ENCODE peak calls at places on chromosome 18, in ten cellular contexts. N, U, T, D, A, O, P, W, F and C are unnamed samples.
A peak's percentile ranks its signal among the peaks of the same experiment; 100 is the strongest.

GRCh38 chr18:58044370-58045264 is 591 bp downstream of the NEDD4L start:
- DNase-seq in N (peak; percentile 7), U (peak; percentile 35), T (peak; percentile 76), D (peak; percentile 48), A (no peak), O (peak; percentile 24), P (no peak), W (peak; percentile 40), F (peak; percentile 63), C (peak; percentile 44)

GRCh38 chr18:25033747-25034471 is 318.1 kb downstream of the ZNF521 start:
- DNase-seq in N (no peak), U (no peak), T (no peak), D (no peak), A (no peak), O (no peak), P (no peak), W (no peak), F (no peak), C (no peak)

GRCh38 chr18:79900610-79901570 is 50.6 kb downstream of the SLC66A2 start:
- DNase-seq in N (no peak), U (no peak), T (peak; percentile 48), D (no peak), A (no peak), O (no peak), P (no peak), W (no peak), F (no peak), C (no peak)

GRCh38 chr18:13221821-13222220 is 3.3 kb downstream of the LDLRAD4 start:
- DNase-seq in N (no peak), U (no peak), T (peak; percentile 78), D (peak; percentile 3), A (no peak), O (no peak), P (no peak), W (no peak), F (no peak), C (no peak)

GRCh38 chr18:2316082-2316481 is 255.2 kb downstream of the METTL4 start:
- DNase-seq in N (no peak), U (no peak), T (no peak), D (no peak), A (no peak), O (no peak), P (no peak), W (no peak), F (no peak), C (no peak)

GRCh38 chr18:11454021-11454420 is 155.4 kb upstream of the SLC35G4 start:
- DNase-seq in N (no peak), U (no peak), T (no peak), D (no peak), A (no peak), O (no peak), P (no peak), W (no peak), F (no peak), C (no peak)

GRCh38 chr18:63881851-63882250 is 5.7 kb upstream of the SERPINB2 start:
- DNase-seq in N (no peak), U (no peak), T (no peak), D (no peak), A (no peak), O (no peak), P (no peak), W (no peak), F (no peak), C (no peak)

GRCh38 chr18:13457327-13457726 is 238.8 kb downstream of the LDLRAD4 start:
- DNase-seq in N (no peak), U (no peak), T (no peak), D (no peak), A (no peak), O (no peak), P (no peak), W (no peak), F (no peak), C (no peak)

GRCh38 chr18:9290171-9290570 is 44.4 kb upstream of the TWSG1 start:
- DNase-seq in N (no peak), U (no peak), T (no peak), D (no peak), A (peak; percentile 26), O (no peak), P (no peak), W (no peak), F (no peak), C (peak; percentile 3)

GRCh38 chr18:24024425-24024824 is 9.9 kb downstream of the TTC39C start:
- DNase-seq in N (no peak), U (no peak), T (no peak), D (no peak), A (no peak), O (no peak), P (no peak), W (no peak), F (no peak), C (no peak)

GRCh38 chr18:77044866-77045664 is 87.5 kb downstream of the MBP start:
- DNase-seq in N (no peak), U (no peak), T (no peak), D (no peak), A (no peak), O (no peak), P (no peak), W (no peak), F (no peak), C (no peak)

GRCh38 chr18:56807883-56808282 is 156.7 kb downstream of the WDR7 start:
- DNase-seq in N (no peak), U (no peak), T (no peak), D (no peak), A (no peak), O (no peak), P (no peak), W (no peak), F (no peak), C (peak; percentile 45)

GRCh38 chr18:57058734-57059133 is 88.2 kb upstream of the BOD1L2 start:
- DNase-seq in N (no peak), U (no peak), T (no peak), D (no peak), A (no peak), O (no peak), P (no peak), W (no peak), F (no peak), C (no peak)

GRCh38 chr18:70044626-70045025 is 97.0 kb upstream of the CD226 start:
- DNase-seq in N (no peak), U (no peak), T (no peak), D (no peak), A (peak; percentile 94), O (no peak), P (peak; percentile 84), W (no peak), F (no peak), C (no peak)

GRCh38 chr18:3175195-3175758 is 44.5 kb downstream of the MYOM1 start:
- DNase-seq in N (no peak), U (no peak), T (no peak), D (no peak), A (no peak), O (no peak), P (no peak), W (no peak), F (no peak), C (no peak)

GRCh38 chr18:50179465-50179864 is 15.5 kb downstream of the MYO5B start:
- DNase-seq in N (no peak), U (no peak), T (no peak), D (no peak), A (no peak), O (no peak), P (no peak), W (no peak), F (no peak), C (no peak)

GRCh38 chr18:1394966-1395365 is 490.3 kb downstream of the ADCYAP1 start:
- DNase-seq in N (no peak), U (no peak), T (no peak), D (no peak), A (no peak), O (no peak), P (no peak), W (no peak), F (no peak), C (no peak)

GRCh38 chr18:10752407-10752806 is 226.6 kb downstream of the NAPG start:
- DNase-seq in N (no peak), U (no peak), T (no peak), D (no peak), A (no peak), O (no peak), P (peak; percentile 13), W (no peak), F (no peak), C (peak; percentile 11)

GRCh38 chr18:75926811-75927210 is 499.3 kb upstream of the SMIM21 start:
- DNase-seq in N (no peak), U (no peak), T (no peak), D (no peak), A (no peak), O (no peak), P (no peak), W (no peak), F (no peak), C (no peak)

GRCh38 chr18:58567453-58568196 is 61.3 kb downstream of the ALPK2 start:
- DNase-seq in N (no peak), U (no peak), T (no peak), D (no peak), A (peak; percentile 91), O (no peak), P (peak; percentile 95), W (no peak), F (no peak), C (no peak)

GRCh38 chr18:25590456-25590855 is 238.5 kb upstream of the ZNF521 start:
- DNase-seq in N (no peak), U (no peak), T (no peak), D (no peak), A (no peak), O (no peak), P (no peak), W (no peak), F (no peak), C (no peak)

GRCh38 chr18:79868168-79868784 is 70.5 kb downstream of the KCNG2 start:
- DNase-seq in N (no peak), U (no peak), T (no peak), D (no peak), A (no peak), O (no peak), P (no peak), W (no peak), F (no peak), C (no peak)

GRCh38 chr18:58335223-58335622 is 291.2 kb downstream of the NEDD4L start:
- DNase-seq in N (no peak), U (no peak), T (no peak), D (no peak), A (no peak), O (no peak), P (no peak), W (no peak), F (no peak), C (no peak)

GRCh38 chr18:76491801-76492668 is 3.0 kb downstream of the ZNF516 start:
- DNase-seq in N (no peak), U (peak; percentile 43), T (peak; percentile 77), D (peak; percentile 39), A (peak; percentile 36), O (no peak), P (no peak), W (no peak), F (no peak), C (peak; percentile 48)

GRCh38 chr18:36895606-36896005 is 66.7 kb downstream of the KIAA1328 start:
- DNase-seq in N (no peak), U (no peak), T (no peak), D (no peak), A (no peak), O (no peak), P (no peak), W (no peak), F (no peak), C (no peak)

GRCh38 chr18:41025666-41026065 is 929.4 kb upstream of the PIK3C3 start:
- DNase-seq in N (no peak), U (no peak), T (no peak), D (no peak), A (no peak), O (no peak), P (no peak), W (no peak), F (no peak), C (no peak)

GRCh38 chr18:11324956-11325873 is 175.8 kb upstream of the PIEZO2 start:
- DNase-seq in N (no peak), U (peak; percentile 69), T (no peak), D (no peak), A (peak; percentile 73), O (no peak), P (peak; percentile 77), W (peak; percentile 56), F (no peak), C (peak; percentile 78)

GRCh38 chr18:63758616-63759015 is 16.6 kb upstream of the SERPINB7 start:
- DNase-seq in N (no peak), U (no peak), T (no peak), D (no peak), A (no peak), O (no peak), P (no peak), W (no peak), F (no peak), C (no peak)